ENCODE peak calls at places on chromosome 18, in eight cellular contexts. One of them, this sample, is unnamed.

GRCh38 chr18:58998421-58999203 is 133.9 kb downstream of the ZNF532 start:
- DNase-seq in EL: peak
- DNase-seq in RWPE1: no peak
- DNase-seq in T-helper 9 cell: no peak
- DNase-seq in activated CD8-positive, alpha-beta memory T cell treated with anti-CD3 and anti-CD28 coated beads for 48 hours: no peak
- DNase-seq in GM23248: peak
- DNase-seq in A549: peak
- DNase-seq in psoas muscle: peak
- DNase-seq in this sample: peak

GRCh38 chr18:56921888-56922480 is 224.9 kb upstream of the BOD1L2 start:
- DNase-seq in T-helper 9 cell: no peak
- DNase-seq in activated CD8-positive, alpha-beta memory T cell treated with anti-CD3 and anti-CD28 coated beads for 48 hours: no peak
- DNase-seq in RWPE1: no peak
- DNase-seq in A549: no peak
- DNase-seq in psoas muscle: no peak
- DNase-seq in EL: no peak
- DNase-seq in GM23248: no peak
- DNase-seq in this sample: no peak

GRCh38 chr18:400466-400865 is 100.0 kb downstream of the COLEC12 start:
- DNase-seq in EL: peak
- DNase-seq in T-helper 9 cell: no peak
- DNase-seq in RWPE1: no peak
- DNase-seq in psoas muscle: no peak
- DNase-seq in A549: no peak
- DNase-seq in GM23248: peak
- DNase-seq in activated CD8-positive, alpha-beta memory T cell treated with anti-CD3 and anti-CD28 coated beads for 48 hours: no peak
- DNase-seq in this sample: peak

GRCh38 chr18:44671914-44672313 is 8.8 kb upstream of the SETBP1 start:
- DNase-seq in A549: no peak
- DNase-seq in GM23248: no peak
- DNase-seq in activated CD8-positive, alpha-beta memory T cell treated with anti-CD3 and anti-CD28 coated beads for 48 hours: no peak
- DNase-seq in psoas muscle: no peak
- DNase-seq in EL: no peak
- DNase-seq in RWPE1: no peak
- DNase-seq in T-helper 9 cell: no peak
- DNase-seq in this sample: no peak

GRCh38 chr18:63138469-63139340 is 180.9 kb downstream of the BCL2 start:
- DNase-seq in A549: no peak
- DNase-seq in RWPE1: no peak
- DNase-seq in EL: no peak
- DNase-seq in GM23248: peak
- DNase-seq in T-helper 9 cell: no peak
- DNase-seq in activated CD8-positive, alpha-beta memory T cell treated with anti-CD3 and anti-CD28 coated beads for 48 hours: no peak
- DNase-seq in psoas muscle: peak
- DNase-seq in this sample: no peak

GRCh38 chr18:56453576-56453975 is 184.8 kb downstream of the TXNL1 start:
- DNase-seq in T-helper 9 cell: no peak
- DNase-seq in GM23248: no peak
- DNase-seq in EL: no peak
- DNase-seq in psoas muscle: no peak
- DNase-seq in activated CD8-positive, alpha-beta memory T cell treated with anti-CD3 and anti-CD28 coated beads for 48 hours: no peak
- DNase-seq in RWPE1: no peak
- DNase-seq in A549: no peak
- DNase-seq in this sample: no peak

GRCh38 chr18:22088976-22089375 is 80.4 kb upstream of the GATA6 start:
- DNase-seq in RWPE1: no peak
- DNase-seq in A549: no peak
- DNase-seq in psoas muscle: no peak
- DNase-seq in GM23248: no peak
- DNase-seq in T-helper 9 cell: no peak
- DNase-seq in activated CD8-positive, alpha-beta memory T cell treated with anti-CD3 and anti-CD28 coated beads for 48 hours: no peak
- DNase-seq in EL: no peak
- DNase-seq in this sample: no peak

GRCh38 chr18:9017170-9017899 is 85.2 kb upstream of the NDUFV2 start:
- DNase-seq in A549: peak
- DNase-seq in activated CD8-positive, alpha-beta memory T cell treated with anti-CD3 and anti-CD28 coated beads for 48 hours: peak
- DNase-seq in psoas muscle: peak
- DNase-seq in T-helper 9 cell: peak
- DNase-seq in EL: peak
- DNase-seq in GM23248: peak
- DNase-seq in RWPE1: peak
- DNase-seq in this sample: peak

GRCh38 chr18:10051877-10052631 is 138.2 kb downstream of the VAPA start:
- DNase-seq in A549: no peak
- DNase-seq in T-helper 9 cell: no peak
- DNase-seq in EL: peak
- DNase-seq in activated CD8-positive, alpha-beta memory T cell treated with anti-CD3 and anti-CD28 coated beads for 48 hours: no peak
- DNase-seq in GM23248: peak
- DNase-seq in RWPE1: no peak
- DNase-seq in psoas muscle: peak
- DNase-seq in this sample: no peak

GRCh38 chr18:73842795-73843394 is 304.7 kb downstream of the FBXO15 start:
- DNase-seq in EL: peak
- DNase-seq in T-helper 9 cell: peak
- DNase-seq in GM23248: peak
- DNase-seq in activated CD8-positive, alpha-beta memory T cell treated with anti-CD3 and anti-CD28 coated beads for 48 hours: peak
- DNase-seq in psoas muscle: peak
- DNase-seq in RWPE1: peak
- DNase-seq in A549: peak
- DNase-seq in this sample: no peak

GRCh38 chr18:42563995-42564394 is 551.5 kb downstream of the RIT2 start:
- DNase-seq in GM23248: no peak
- DNase-seq in T-helper 9 cell: no peak
- DNase-seq in activated CD8-positive, alpha-beta memory T cell treated with anti-CD3 and anti-CD28 coated beads for 48 hours: no peak
- DNase-seq in RWPE1: no peak
- DNase-seq in EL: no peak
- DNase-seq in psoas muscle: no peak
- DNase-seq in A549: no peak
- DNase-seq in this sample: no peak

GRCh38 chr18:36934884-36935283 is 106.0 kb downstream of the KIAA1328 start:
- DNase-seq in T-helper 9 cell: no peak
- DNase-seq in GM23248: peak
- DNase-seq in activated CD8-positive, alpha-beta memory T cell treated with anti-CD3 and anti-CD28 coated beads for 48 hours: no peak
- DNase-seq in EL: peak
- DNase-seq in A549: no peak
- DNase-seq in RWPE1: no peak
- DNase-seq in psoas muscle: no peak
- DNase-seq in this sample: no peak

This sample was measured in HS-27A.